ENCODE peak calls at places on chromosomes 6 and 20, in four cellular contexts. X, T, S and V are unnamed samples.

GRCh38 chr6:11779308-11780096 is 899 bp upstream of the ADTRP start:
- DNase-seq in T (peak; percentile 22), X (no peak), S (no peak), V (no peak)

GRCh38 chr6:139161169-139161568 is 26.3 kb downstream of the HECA start:
- DNase-seq in T (peak; percentile 62), X (no peak), S (no peak), V (no peak)

GRCh38 chr20:59966428-59966827 is 8.2 kb downstream of the CDH26 start:
- DNase-seq in S (no peak), T (no peak), X (no peak), V (no peak)

GRCh38 chr6:22248513-22249308 is 48.1 kb downstream of the PRL start:
- DNase-seq in X (no peak), T (peak; percentile 38), S (peak; percentile 75), V (peak; percentile 93)

GRCh38 chr6:85472744-85473143 is 22.9 kb downstream of the NT5E start:
- DNase-seq in S (peak; percentile 96), X (no peak), T (no peak), V (peak; percentile 68)

GRCh38 chr20:41095110-41095969 is 42.0 kb upstream of the PLCG1 start:
- DNase-seq in T (peak; percentile 77), S (peak; percentile 50), X (peak; percentile 58), V (peak; percentile 69)

GRCh38 chr6:37365791-37366190 is 12.0 kb downstream of the RNF8 start:
- DNase-seq in S (no peak), T (peak; percentile 34), X (no peak), V (peak; percentile 23)

GRCh38 chr20:63083831-63084562 is 77.2 kb upstream of the BHLHE23 start:
- DNase-seq in T (no peak), X (no peak), S (no peak), V (no peak)

GRCh38 chr20:63856111-63856511 is 5.2 kb upstream of the ABHD16B start:
- DNase-seq in T (no peak), X (no peak), S (no peak), V (no peak)

GRCh38 chr6:66226099-66226498 is 519.1 kb upstream of the EYS start:
- DNase-seq in T (peak; percentile 2), X (no peak), S (no peak), V (peak; percentile 38)

GRCh38 chr6:27861861-27862260 is 50.3 kb downstream of the OR2B2 start:
- DNase-seq in X (no peak), T (no peak), S (no peak), V (no peak)

GRCh38 chr20:8394308-8394945 is 262.4 kb downstream of the PLCB1 start:
- DNase-seq in X (peak; percentile 23), T (peak; percentile 83), S (no peak), V (no peak)

GRCh38 chr20:49534314-49534713 is 33.6 kb downstream of the PTGIS start:
- DNase-seq in T (peak; percentile 69), X (peak; percentile 41), S (peak; percentile 59), V (peak; percentile 88)

GRCh38 chr6:56986611-56987010 is 31.7 kb downstream of the BEND6 start:
- DNase-seq in X (no peak), T (no peak), S (no peak), V (no peak)

GRCh38 chr6:132817554-132818403 is 3.4 kb downstream of the RPS12 start:
- DNase-seq in X (no peak), S (no peak), T (no peak), V (no peak)
- H3F3A ChIP-seq in X (peaks cover 79% of the 10 kb centered on the region), S (peaks cover 81% of the 10 kb centered on the region), T (peaks cover 82% of the 10 kb centered on the region), V (peaks cover 28% of the 10 kb centered on the region)

GRCh38 chr6:54717849-54718455 is 128.6 kb upstream of the FAM83B start:
- DNase-seq in X (peak; percentile 70), T (peak; percentile 37), S (peak; percentile 69), V (peak; percentile 94)

GRCh38 chr6:54719633-54720032 is 126.9 kb upstream of the FAM83B start:
- DNase-seq in T (no peak), X (no peak), S (no peak), V (no peak)

GRCh38 chr6:54716869-54717268 is 129.7 kb upstream of the FAM83B start:
- DNase-seq in X (no peak), S (no peak), T (peak; percentile 7), V (no peak)

GRCh38 chr6:54715990-54716389 is 130.6 kb upstream of the FAM83B start:
- DNase-seq in T (no peak), X (no peak), S (no peak), V (no peak)

DNA sequence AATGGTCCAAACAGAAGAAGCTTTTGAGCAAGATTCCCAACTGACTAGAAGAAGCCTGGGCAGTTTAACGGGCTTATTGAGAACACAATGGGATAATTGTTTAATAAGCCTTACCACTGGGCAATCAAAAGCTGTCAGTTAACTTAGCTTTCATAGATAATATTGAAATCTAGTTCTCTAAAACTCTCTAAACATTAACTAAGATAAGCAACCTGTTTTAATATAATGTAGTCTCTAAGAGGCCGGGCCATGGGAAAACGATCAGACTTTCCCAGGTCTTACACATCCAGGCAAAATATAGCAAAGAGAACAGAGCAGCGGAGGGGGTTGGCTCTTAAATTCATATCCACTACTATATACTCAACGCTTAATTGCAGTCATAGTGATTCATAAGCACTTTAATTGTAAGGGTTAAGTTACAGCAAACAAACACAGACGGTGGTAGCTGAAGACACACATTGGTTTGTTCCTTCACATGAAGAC is 128.0 kb upstream of the FAM83B start:
- DNase-seq in T (no peak), S (no peak), X (no peak), V (peak; percentile 32)
- H3F3A ChIP-seq in T (no peaks in the 10 kb centered on the region), S (no peaks in the 10 kb centered on the region), X (no peaks in the 10 kb centered on the region), V (no peaks in the 10 kb centered on the region)

GRCh38 chr6:67633058-67633457 is 1002.0 kb upstream of the ADGRB3 start:
- DNase-seq in X (no peak), T (no peak), S (no peak), V (no peak)

GRCh38 chr6:67630146-67630545 is 1004.9 kb upstream of the ADGRB3 start:
- DNase-seq in T (peak; percentile 1), S (no peak), X (peak; percentile 19), V (peak; percentile 64)

GRCh38 chr6:67634199-67634598 is 1000.9 kb upstream of the ADGRB3 start:
- DNase-seq in S (no peak), T (no peak), X (no peak), V (no peak)

GRCh38 chr6:67629268-67629667 is 1005.8 kb upstream of the ADGRB3 start:
- DNase-seq in X (no peak), S (no peak), T (no peak), V (no peak)
- H3F3A ChIP-seq in X (no peaks in the 10 kb centered on the region), S (no peaks in the 10 kb centered on the region), T (no peaks in the 10 kb centered on the region), V (no peaks in the 10 kb centered on the region)

GRCh38 chr6:158772851-158773371 is 46.3 kb downstream of the EZR start:
- DNase-seq in T (peak; percentile 81), X (no peak), S (peak; percentile 98), V (no peak)

GRCh38 chr6:158773581-158774449 is 45.4 kb downstream of the EZR start:
- DNase-seq in S (peak; percentile 43), X (no peak), T (no peak), V (no peak)

GRCh38 chr6:158776737-158777136 is 42.4 kb downstream of the EZR start:
- DNase-seq in S (no peak), X (no peak), T (no peak), V (no peak)

GRCh38 chr6:158775832-158776231 is 43.3 kb downstream of the EZR start:
- DNase-seq in X (no peak), T (no peak), S (no peak), V (no peak)

GRCh38 chr6:158774734-158775449 is 44.3 kb downstream of the EZR start:
- DNase-seq in S (peak; percentile 31), T (no peak), X (no peak), V (no peak)
- H3F3A ChIP-seq in S (peaks cover 98% of the 10 kb centered on the region), T (peaks cover 10% of the 10 kb centered on the region), X (no peaks in the 10 kb centered on the region), V (peaks cover 4% of the 10 kb centered on the region)

DNA sequence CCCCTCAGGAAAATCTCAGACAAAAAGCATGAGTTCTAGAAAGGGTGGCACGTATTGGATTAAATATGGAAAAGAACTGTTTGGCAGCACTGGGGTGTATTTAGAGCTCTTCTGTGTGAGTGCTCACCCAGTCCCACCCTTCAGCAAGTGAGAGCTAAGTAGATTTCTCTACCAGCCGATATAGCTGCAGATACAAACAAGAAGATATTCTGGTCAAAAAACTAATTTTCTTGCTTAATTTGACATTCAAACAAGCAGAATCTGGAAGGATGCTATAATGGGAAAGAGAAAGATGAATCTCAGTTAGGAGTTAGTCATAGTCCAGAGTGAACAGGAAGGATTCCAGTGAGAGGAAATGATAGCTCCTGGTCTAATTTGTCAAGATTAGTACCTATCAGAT is 232.1 kb downstream of the TMEM242 start:
- DNase-seq in T (no peak), S (no peak), X (no peak), V (no peak)
- H3F3A ChIP-seq in T (peaks cover 7% of the 10 kb centered on the region), S (no peaks in the 10 kb centered on the region), X (no peaks in the 10 kb centered on the region), V (no peaks in the 10 kb centered on the region)

GRCh38 chr6:49557177-49557576 is 6.7 kb downstream of the C6orf141 start:
- DNase-seq in T (no peak), X (no peak), S (no peak), V (no peak)
- H3F3A ChIP-seq in T (peaks cover 18% of the 10 kb centered on the region), X (no peaks in the 10 kb centered on the region), S (peaks cover 34% of the 10 kb centered on the region), V (peaks cover 8% of the 10 kb centered on the region)

DNA sequence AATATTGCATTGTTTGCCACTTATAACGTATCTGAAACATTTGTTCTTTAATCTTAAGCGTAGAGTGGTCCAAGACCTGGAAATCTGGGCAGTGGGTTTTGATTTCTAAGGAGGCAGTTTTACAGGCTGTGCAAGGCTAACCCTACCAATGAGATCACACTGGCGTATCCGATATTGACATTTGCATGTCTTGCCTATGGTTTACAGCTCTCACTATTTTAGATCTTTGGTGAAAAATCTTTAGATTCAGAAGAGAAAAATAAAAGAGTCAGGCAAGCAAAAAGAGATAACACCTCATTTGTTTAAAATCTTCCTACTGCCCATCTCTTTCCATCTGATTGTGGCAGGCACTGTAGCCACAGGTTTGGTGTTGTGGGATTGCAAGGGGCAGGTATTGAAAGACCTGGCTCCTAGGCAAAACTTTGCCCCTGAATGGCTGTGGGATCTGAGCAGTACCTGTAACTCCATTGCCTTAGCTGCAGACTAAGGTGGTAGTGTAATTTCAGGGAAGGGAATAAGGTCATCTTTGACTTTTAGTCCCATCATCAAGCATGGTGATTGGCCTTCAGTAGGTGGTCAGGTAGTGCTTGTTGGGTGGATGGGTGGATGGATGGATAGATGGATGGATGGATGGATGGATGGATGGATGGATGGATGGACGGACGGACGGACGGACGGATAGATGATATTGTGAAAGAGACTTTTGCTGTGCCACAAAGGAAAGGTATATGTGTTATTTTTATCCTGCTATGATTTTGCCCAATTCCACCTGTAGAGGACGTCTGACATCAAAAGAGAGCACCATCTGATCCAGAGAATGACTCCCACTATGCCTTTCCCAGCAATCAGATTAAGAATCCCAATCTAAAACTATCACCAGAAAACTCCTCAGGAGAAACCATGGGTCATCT is 1.9 kb downstream of the TNFAIP3 start:
- DNase-seq in T (no peak), X (no peak), S (no peak), V (peak; percentile 14)
- H3F3A ChIP-seq in T (peaks cover 38% of the 10 kb centered on the region), X (peaks cover 63% of the 10 kb centered on the region), S (peaks cover 17% of the 10 kb centered on the region), V (no peaks in the 10 kb centered on the region)